ENCODE peak calls at places on chromosomes 13 and 19, in eight cellular contexts. Z is amniotic stem cell, S is NCI-H1436, K is iris pigment epithelial cell, A is nephron progenitor cell, R is dorsolateral prefrontal cortex, X is NCI-H1417, C is DMS 273 treated with DMSO at 0.1 percent for 48 hours. W is an unnamed sample.

GRCh38 chr13:54742984-54743383 is 1714.4 kb downstream of the OLFM4 start:
- DNase-seq in Z (no peak), S (peak), K (no peak), A (no peak), R (no peak), X (peak), C (no peak), W (no peak)

GRCh38 chr19:1471514-1472107 is 7.4 kb downstream of the C19orf25 start:
- DNase-seq in Z (no peak), S (no peak), K (no peak), A (no peak), R (no peak), X (no peak), C (no peak), W (no peak)

GRCh38 chr19:47110521-47111080 is 3.0 kb downstream of the ZC3H4 start:
- DNase-seq in Z (no peak), S (peak), K (no peak), A (no peak), R (no peak), X (no peak), C (no peak), W (peak)

GRCh38 chr13:113901642-113902041 is 37.8 kb upstream of the GAS6 start:
- DNase-seq in Z (no peak), S (no peak), K (no peak), A (no peak), R (no peak), X (no peak), C (no peak), W (no peak)

GRCh38 chr19:30634431-30634830 is 262.2 kb downstream of the ZNF536 start:
- DNase-seq in Z (no peak), S (no peak), K (no peak), A (no peak), R (no peak), X (no peak), C (no peak), W (no peak)

GRCh38 chr19:15438577-15438976 is 11.2 kb downstream of the WIZ start:
- DNase-seq in Z (no peak), S (no peak), K (no peak), A (no peak), R (no peak), X (no peak), C (no peak), W (no peak)

GRCh38 chr13:97615266-97615665 is 181.3 kb downstream of the RAP2A start:
- DNase-seq in Z (no peak), S (no peak), K (peak), A (no peak), R (no peak), X (no peak), C (no peak), W (no peak)

GRCh38 chr13:106197506-106197905 is 338.0 kb downstream of the EFNB2 start:
- DNase-seq in Z (no peak), S (no peak), K (no peak), A (no peak), R (no peak), X (no peak), C (no peak), W (peak)

GRCh38 chr19:28549680-28550277 is 663.2 kb downstream of the UQCRFS1 start:
- DNase-seq in Z (no peak), S (no peak), K (no peak), A (no peak), R (no peak), X (no peak), C (no peak), W (no peak)

GRCh38 chr19:47726467-47726866 is 13.2 kb downstream of the EHD2 start:
- DNase-seq in Z (no peak), S (no peak), K (peak), A (no peak), R (no peak), X (no peak), C (no peak), W (no peak)

GRCh38 chr13:23500858-23501257 is 67.4 kb upstream of the SACS start:
- DNase-seq in Z (peak), S (no peak), K (peak), A (no peak), R (no peak), X (no peak), C (no peak), W (no peak)

GRCh38 chr13:71661921-71662320 is 205.1 kb downstream of the DACH1 start:
- DNase-seq in Z (no peak), S (no peak), K (peak), A (no peak), R (no peak), X (no peak), C (no peak), W (no peak)

GRCh38 chr13:26050568-26051230 is 1.1 kb downstream of the SHISA2 start:
- DNase-seq in Z (no peak), S (no peak), K (peak), A (peak), R (no peak), X (peak), C (no peak), W (peak)

GRCh38 chr13:28820099-28821051 is at the start of gene MTUS2:
- DNase-seq in Z (no peak), S (no peak), K (no peak), A (peak), R (no peak), X (peak), C (no peak), W (peak)

GRCh38 chr13:27976362-27977177 is 7.5 kb upstream of the CDX2 start:
- DNase-seq in Z (no peak), S (no peak), K (no peak), A (no peak), R (no peak), X (no peak), C (no peak), W (no peak)

GRCh38 chr13:47117268-47117667 is 220.4 kb upstream of the HTR2A start:
- DNase-seq in Z (peak), S (no peak), K (peak), A (no peak), R (peak), X (no peak), C (no peak), W (no peak)

GRCh38 chr13:51921790-51922740 is 60.3 kb downstream of the CCDC70 start:
- DNase-seq in Z (no peak), S (no peak), K (no peak), A (no peak), R (no peak), X (no peak), C (no peak), W (no peak)

GRCh38 chr19:54873990-54874389 is at the start of gene FCAR:
- DNase-seq in Z (no peak), S (no peak), K (no peak), A (no peak), R (no peak), X (no peak), C (no peak), W (no peak)

GRCh38 chr13:65784088-65784816 is 1445.9 kb downstream of the PCDH9 start:
- DNase-seq in Z (no peak), S (no peak), K (no peak), A (no peak), R (no peak), X (no peak), C (no peak), W (no peak)

GRCh38 chr19:19544257-19545127 is 6.4 kb downstream of the CILP2 start:
- DNase-seq in Z (no peak), S (no peak), K (no peak), A (no peak), R (no peak), X (no peak), C (no peak), W (no peak)

GRCh38 chr19:44582581-44583265 is 30.6 kb upstream of the IGSF23 start:
- DNase-seq in Z (no peak), S (no peak), K (no peak), A (peak), R (no peak), X (no peak), C (no peak), W (peak)

GRCh38 chr19:3821857-3822364 is 35.7 kb upstream of the MATK start:
- DNase-seq in Z (no peak), S (peak), K (peak), A (peak), R (peak), X (peak), C (no peak), W (peak)

GRCh38 chr13:51643882-51644281 is 59.6 kb downstream of the WDFY2 start:
- DNase-seq in Z (peak), S (no peak), K (peak), A (no peak), R (no peak), X (no peak), C (no peak), W (peak)

GRCh38 chr13:22915442-22916082 is 265.2 kb upstream of the SGCG start:
- DNase-seq in Z (no peak), S (no peak), K (peak), A (peak), R (peak), X (peak), C (peak), W (peak)

GRCh38 chr19:30546332-30546731 is 174.1 kb downstream of the ZNF536 start:
- DNase-seq in Z (no peak), S (no peak), K (no peak), A (no peak), R (no peak), X (no peak), C (no peak), W (no peak)

GRCh38 chr19:1098177-1099051 is 3.2 kb upstream of the POLR2E start:
- DNase-seq in Z (no peak), S (peak), K (no peak), A (no peak), R (no peak), X (peak), C (no peak), W (no peak)

GRCh38 chr13:93190006-93190405 is 36.6 kb upstream of the GPC6 start:
- DNase-seq in Z (no peak), S (no peak), K (no peak), A (no peak), R (no peak), X (no peak), C (no peak), W (no peak)

GRCh38 chr13:83877901-83878300 is 4.4 kb downstream of the SLITRK1 start:
- DNase-seq in Z (no peak), S (no peak), K (no peak), A (no peak), R (no peak), X (no peak), C (no peak), W (no peak)

GRCh38 chr19:23222998-23223652 is 27.1 kb downstream of the ZNF724 start:
- DNase-seq in Z (no peak), S (no peak), K (no peak), A (no peak), R (no peak), X (no peak), C (no peak), W (no peak)

GRCh38 chr13:33016414-33017409 is at the start of gene KL:
- DNase-seq in Z (no peak), S (no peak), K (no peak), A (peak), R (no peak), X (peak), C (no peak), W (peak)

W was measured in NCI-H526.